ENCODE peak calls at places on chromosomes 1 and 21, in four cellular contexts. One of them, this sample, is unnamed.

GRCh38 chr1:242425232-242425631 is 99.3 kb downstream of the PLD5 start:
- DNase-seq in Calu3: no peak
- DNase-seq in T follicular helper cell: no peak
- DNase-seq in CD4-positive, alpha-beta memory T cell: no peak
- DNase-seq in this sample: no peak

GRCh38 chr1:221712198-221712684 is 29.6 kb downstream of the DUSP10 start:
- DNase-seq in T follicular helper cell: peak
- DNase-seq in CD4-positive, alpha-beta memory T cell: peak
- DNase-seq in Calu3: no peak
- DNase-seq in this sample: peak

GRCh38 chr21:44375686-44376320 is 22.4 kb downstream of the TRPM2 start:
- DNase-seq in CD4-positive, alpha-beta memory T cell: no peak
- DNase-seq in Calu3: no peak
- DNase-seq in T follicular helper cell: no peak
- DNase-seq in this sample: no peak

GRCh38 chr1:186634511-186634910 is 45.7 kb downstream of the PTGS2 start:
- DNase-seq in T follicular helper cell: no peak
- DNase-seq in CD4-positive, alpha-beta memory T cell: no peak
- DNase-seq in Calu3: no peak
- DNase-seq in this sample: no peak

GRCh38 chr1:19308509-19308907 is 3.4 kb downstream of the AKR7A2 start:
- DNase-seq in Calu3: no peak
- DNase-seq in CD4-positive, alpha-beta memory T cell: no peak
- DNase-seq in T follicular helper cell: no peak
- DNase-seq in this sample: no peak

GRCh38 chr21:43848771-43849170 is 16.3 kb upstream of the AGPAT3 start:
- DNase-seq in Calu3: no peak
- DNase-seq in CD4-positive, alpha-beta memory T cell: no peak
- DNase-seq in T follicular helper cell: no peak
- DNase-seq in this sample: no peak

GRCh38 chr1:167086033-167086432 is 4.1 kb downstream of the GPA33 start:
- DNase-seq in CD4-positive, alpha-beta memory T cell: no peak
- DNase-seq in T follicular helper cell: no peak
- DNase-seq in Calu3: no peak
- DNase-seq in this sample: no peak

GRCh38 chr21:35020446-35020845 is 28.7 kb downstream of the RUNX1 start:
- DNase-seq in CD4-positive, alpha-beta memory T cell: no peak
- DNase-seq in T follicular helper cell: peak
- DNase-seq in Calu3: no peak
- DNase-seq in this sample: no peak

This sample was measured in naive thymus-derived CD8-positive, alpha-beta T cell.